ENCODE peak calls at places on chromosomes 12 and 14, in four cellular contexts. H is Right ventricle myocardium superior, R is GM13976, K is GM20000. G is an unnamed sample.

GRCh38 chr12:52354197-52354596 is 13.1 kb downstream of the KRT85 start:
- DNase-seq in H (no peak), R (no peak), K (no peak), G (no peak)

GRCh38 chr14:52348279-52348678 is 34.2 kb downstream of the PTGER2 start:
- DNase-seq in H (no peak), R (no peak), K (no peak), G (no peak)

GRCh38 chr12:9649532-9649940 is 20.0 kb upstream of the CLEC2D start:
- DNase-seq in H (no peak), R (no peak), K (peak; percentile 41), G (peak; percentile 3)

GRCh38 chr12:55280991-55281390 is 15.4 kb downstream of the OR6C6 start:
- DNase-seq in H (no peak), R (no peak), K (no peak), G (no peak)

GRCh38 chr12:86117711-86118110 is 138.5 kb downstream of the MGAT4C start:
- DNase-seq in H (no peak), R (no peak), K (no peak), G (no peak)

GRCh38 chr12:109273354-109273753 is 35.7 kb downstream of the FOXN4 start:
- DNase-seq in H (no peak), R (no peak), K (no peak), G (no peak)

GRCh38 chr12:49227701-49228100 is 37.2 kb upstream of the TUBA1C start:
- DNase-seq in H (no peak), R (no peak), K (no peak), G (no peak)

GRCh38 chr14:103130965-103131364 is 7.7 kb downstream of the TNFAIP2 start:
- DNase-seq in H (peak; percentile 42), R (no peak), K (no peak), G (no peak)

GRCh38 chr12:130013771-130014484 is 110.1 kb upstream of the TMEM132D start:
- DNase-seq in H (peak; percentile 49), R (peak; percentile 78), K (peak; percentile 79), G (no peak)

GRCh38 chr12:25557830-25558436 is 4.8 kb upstream of the LMNTD1 start:
- DNase-seq in H (no peak), R (peak; percentile 9), K (peak; percentile 8), G (peak; percentile 20)

GRCh38 chr14:94031880-94032279 is 5.7 kb downstream of the OTUB2 start:
- DNase-seq in H (no peak), R (no peak), K (no peak), G (no peak)

GRCh38 chr12:67434653-67435375 is 165.7 kb downstream of the CAND1 start:
- DNase-seq in H (no peak), R (no peak), K (no peak), G (peak; percentile 83)

GRCh38 chr12:108854453-108855283 is 2.7 kb downstream of the SSH1 start:
- DNase-seq in H (no peak), R (peak; percentile 69), K (peak; percentile 71), G (peak; percentile 97)

GRCh38 chr12:3897400-3897910 is 24.3 kb upstream of the PARP11 start:
- DNase-seq in H (no peak), R (no peak), K (no peak), G (no peak)

GRCh38 chr12:26298785-26299621 is 103.6 kb downstream of the SSPN start:
- DNase-seq in H (no peak), R (peak; percentile 77), K (peak; percentile 83), G (peak; percentile 65)

GRCh38 chr12:64824500-64825142 is at the start of gene TBC1D30:
- DNase-seq in H (peak; percentile 40), R (peak; percentile 78), K (peak; percentile 65), G (no peak)

GRCh38 chr14:75711796-75712211 is 50.8 kb downstream of the TTLL5 start:
- DNase-seq in H (peak; percentile 65), R (peak; percentile 13), K (peak; percentile 25), G (peak; percentile 30)

GRCh38 chr12:47811581-47812484 is 7.9 kb downstream of the HDAC7 start:
- DNase-seq in H (peak; percentile 78), R (no peak), K (no peak), G (peak; percentile 77)

GRCh38 chr14:54669759-54670630 is 103.1 kb downstream of the SAMD4A start:
- DNase-seq in H (no peak), R (no peak), K (no peak), G (no peak)

GRCh38 chr14:69037790-69038448 is 58.8 kb upstream of the ACTN1 start:
- DNase-seq in H (no peak), R (no peak), K (no peak), G (no peak)

GRCh38 chr12:54935235-54935951 is 49.2 kb downstream of the TESPA1 start:
- DNase-seq in H (no peak), R (peak; percentile 74), K (peak; percentile 77), G (peak; percentile 76)

GRCh38 chr12:109741970-109742372 is 28.3 kb downstream of the FAM222A start:
- DNase-seq in H (peak; percentile 0), R (no peak), K (no peak), G (no peak)

GRCh38 chr12:125453751-125454150 is 388.5 kb downstream of the AACS start:
- DNase-seq in H (no peak), R (no peak), K (no peak), G (no peak)

GRCh38 chr12:124700810-124701594 is 133.6 kb upstream of the NCOR2 start:
- DNase-seq in H (peak; percentile 80), R (no peak), K (no peak), G (no peak)

GRCh38 chr12:119802472-119802871 is 74.6 kb downstream of the CIT start:
- DNase-seq in H (peak; percentile 60), R (no peak), K (no peak), G (no peak)

G was measured in HS-5.